ENCODE peak calls at places on chromosomes 5 and 9, in four cellular contexts. T is KBM-7, E is HTR-8/SVneo, S is NB4. B is an unnamed sample.
A peak's percentile ranks its signal among the peaks of the same experiment; 100 is the strongest.

GRCh38 chr5:72178910-72179815 is 71.9 kb downstream of the MAP1B start:
- DNase-seq in T (no peak), S (no peak), E (peak; percentile 86), B (peak; percentile 14)

GRCh38 chr9:87657190-87657589 is 68.7 kb upstream of the CTSL start:
- DNase-seq in T (no peak), E (no peak), S (no peak), B (no peak)

GRCh38 chr5:19927170-19927569 is 60.8 kb downstream of the CDH18 start:
- DNase-seq in S (no peak), T (no peak), E (no peak), B (no peak)

GRCh38 chr5:117590944-117591343 is 1016.3 kb upstream of the SEMA6A start:
- DNase-seq in E (peak; percentile 11), T (no peak), S (peak; percentile 22), B (peak; percentile 19)

GRCh38 chr5:93821892-93822291 is 80.5 kb upstream of the POU5F2 start:
- DNase-seq in T (no peak), S (no peak), E (no peak), B (no peak)

GRCh38 chr9:20782289-20782688 is 98.2 kb downstream of the FOCAD start:
- DNase-seq in S (no peak), T (no peak), E (no peak), B (no peak)

GRCh38 chr9:121278535-121279169 is 10.7 kb downstream of the GSN start:
- DNase-seq in T (peak; percentile 83), S (peak; percentile 72), E (peak; percentile 67), B (peak; percentile 70)

GRCh38 chr9:112285056-112285455 is 48.4 kb downstream of the PTBP3 start:
- DNase-seq in E (no peak), T (no peak), S (peak; percentile 18), B (no peak)

GRCh38 chr5:154385236-154385512 is 60.6 kb upstream of the SAP30L start:
- DNase-seq in T (no peak), E (no peak), S (no peak), B (no peak)

GRCh38 chr9:135517407-135517822 is 3.8 kb upstream of the LCN1 start:
- DNase-seq in S (no peak), T (no peak), E (no peak), B (no peak)

GRCh38 chr5:110086658-110087388 is 397.1 kb downstream of the MAN2A1 start:
- DNase-seq in T (no peak), S (peak; percentile 32), E (no peak), B (peak; percentile 41)

GRCh38 chr5:109701779-109702178 is 12.1 kb downstream of the MAN2A1 start:
- DNase-seq in T (no peak), S (no peak), E (no peak), B (no peak)

GRCh38 chr9:10843151-10843550 is 230.3 kb upstream of the PTPRD start:
- DNase-seq in E (no peak), S (no peak), T (no peak), B (no peak)

GRCh38 chr5:158933494-158934318 is 166.0 kb downstream of the EBF1 start:
- DNase-seq in T (no peak), E (no peak), S (no peak), B (no peak)

GRCh38 chr5:137075163-137075970 is 423.8 kb downstream of the SPOCK1 start:
- DNase-seq in T (peak; percentile 37), E (peak; percentile 73), S (peak; percentile 43), B (peak; percentile 70)

GRCh38 chr9:94610181-94610591 is 16.6 kb upstream of the FBP2 start:
- DNase-seq in S (no peak), E (no peak), T (no peak), B (no peak)

GRCh38 chr9:137679695-137680305 is 61.0 kb downstream of the EHMT1 start:
- DNase-seq in T (no peak), S (no peak), E (no peak), B (no peak)

GRCh38 chr9:134936021-134936761 is 18.5 kb upstream of the FCN1 start:
- DNase-seq in S (no peak), E (no peak), T (no peak), B (no peak)

GRCh38 chr5:163407034-163407652 is 30.3 kb upstream of the CCNG1 start:
- DNase-seq in S (peak; percentile 30), T (peak; percentile 60), E (no peak), B (no peak)

GRCh38 chr5:172127581-172127980 is 60.4 kb downstream of the STK10 start:
- DNase-seq in T (no peak), E (no peak), S (no peak), B (no peak)

GRCh38 chr9:134689320-134690181 is 47.9 kb downstream of the COL5A1 start:
- DNase-seq in T (peak; percentile 56), E (no peak), S (peak; percentile 51), B (peak; percentile 38)

GRCh38 chr5:124315746-124316415 is 430.6 kb downstream of the ZNF608 start:
- DNase-seq in T (no peak), S (no peak), E (peak; percentile 65), B (no peak)

GRCh38 chr5:115194671-115195070 is 25.0 kb upstream of the TRIM36 start:
- DNase-seq in T (no peak), S (no peak), E (no peak), B (no peak)

B was measured in NCI-H460.